ENCODE peak calls at places on chromosomes 4 and X, in eight cellular contexts. One of them, this sample, is unnamed.
A peak's percentile ranks its signal among the peaks of the same experiment; 100 is the strongest.

GRCh38 chr4:3251691-3252479 is 2.9 kb downstream of the MSANTD1 start:
- DNase-seq in right cardiac atrium: peak; percentile 33
- DNase-seq in hypothalamus: no peak
- DNase-seq in KG1: no peak
- DNase-seq in stimulated activated CD4-positive, alpha-beta T cell treated with anti-CD3 and anti-CD28 coated beads, Interleukin-15, amount 100 ng/mL, for 1 hour: no peak
- DNase-seq in MV-4-11: no peak
- DNase-seq in astrocyte: no peak
- DNase-seq in germinal center: no peak
- DNase-seq in this sample: no peak

GRCh38 chrX:118965395-118965794 is 9.0 kb upstream of the LONRF3 start:
- DNase-seq in hypothalamus: no peak
- DNase-seq in MV-4-11: no peak
- DNase-seq in astrocyte: no peak
- DNase-seq in germinal center: no peak
- DNase-seq in stimulated activated CD4-positive, alpha-beta T cell treated with anti-CD3 and anti-CD28 coated beads, Interleukin-15, amount 100 ng/mL, for 1 hour: no peak
- DNase-seq in right cardiac atrium: no peak
- DNase-seq in KG1: no peak
- DNase-seq in this sample: no peak

GRCh38 chr4:107906458-107907100 is 24.8 kb upstream of the CYP2U1 start:
- DNase-seq in stimulated activated CD4-positive, alpha-beta T cell treated with anti-CD3 and anti-CD28 coated beads, Interleukin-15, amount 100 ng/mL, for 1 hour: no peak
- DNase-seq in astrocyte: no peak
- DNase-seq in right cardiac atrium: no peak
- DNase-seq in KG1: no peak
- DNase-seq in MV-4-11: no peak
- DNase-seq in germinal center: no peak
- DNase-seq in hypothalamus: no peak
- DNase-seq in this sample: no peak

GRCh38 chrX:118570209-118570608 is 74.6 kb downstream of the DOCK11 start:
- DNase-seq in MV-4-11: no peak
- DNase-seq in stimulated activated CD4-positive, alpha-beta T cell treated with anti-CD3 and anti-CD28 coated beads, Interleukin-15, amount 100 ng/mL, for 1 hour: no peak
- DNase-seq in germinal center: no peak
- DNase-seq in astrocyte: no peak
- DNase-seq in hypothalamus: no peak
- DNase-seq in KG1: no peak
- DNase-seq in right cardiac atrium: no peak
- DNase-seq in this sample: no peak

GRCh38 chr4:189035091-189035490 is 895.9 kb downstream of the TRIML1 start:
- DNase-seq in germinal center: no peak
- DNase-seq in MV-4-11: no peak
- DNase-seq in hypothalamus: no peak
- DNase-seq in KG1: no peak
- DNase-seq in stimulated activated CD4-positive, alpha-beta T cell treated with anti-CD3 and anti-CD28 coated beads, Interleukin-15, amount 100 ng/mL, for 1 hour: no peak
- DNase-seq in right cardiac atrium: no peak
- DNase-seq in astrocyte: no peak
- DNase-seq in this sample: no peak

GRCh38 chr4:20506827-20507226 is 193.4 kb upstream of the PACRGL start:
- DNase-seq in MV-4-11: no peak
- DNase-seq in hypothalamus: no peak
- DNase-seq in right cardiac atrium: no peak
- DNase-seq in germinal center: no peak
- DNase-seq in stimulated activated CD4-positive, alpha-beta T cell treated with anti-CD3 and anti-CD28 coated beads, Interleukin-15, amount 100 ng/mL, for 1 hour: no peak
- DNase-seq in astrocyte: peak; percentile 61
- DNase-seq in KG1: no peak
- DNase-seq in this sample: no peak

GRCh38 chr4:19835429-19835828 is 416.3 kb upstream of the SLIT2 start:
- DNase-seq in germinal center: no peak
- DNase-seq in astrocyte: no peak
- DNase-seq in right cardiac atrium: no peak
- DNase-seq in KG1: no peak
- DNase-seq in hypothalamus: no peak
- DNase-seq in MV-4-11: no peak
- DNase-seq in stimulated activated CD4-positive, alpha-beta T cell treated with anti-CD3 and anti-CD28 coated beads, Interleukin-15, amount 100 ng/mL, for 1 hour: no peak
- DNase-seq in this sample: no peak

GRCh38 chr4:185774076-185774731 is 37.8 kb downstream of the SORBS2 start:
- DNase-seq in stimulated activated CD4-positive, alpha-beta T cell treated with anti-CD3 and anti-CD28 coated beads, Interleukin-15, amount 100 ng/mL, for 1 hour: no peak
- DNase-seq in hypothalamus: no peak
- DNase-seq in KG1: no peak
- DNase-seq in MV-4-11: no peak
- DNase-seq in right cardiac atrium: peak; percentile 55
- DNase-seq in germinal center: no peak
- DNase-seq in astrocyte: no peak
- DNase-seq in this sample: peak; percentile 12

GRCh38 chrX:43728966-43729365 is 72.9 kb downstream of the MAOA start:
- DNase-seq in astrocyte: no peak
- DNase-seq in right cardiac atrium: no peak
- DNase-seq in MV-4-11: no peak
- DNase-seq in germinal center: no peak
- DNase-seq in stimulated activated CD4-positive, alpha-beta T cell treated with anti-CD3 and anti-CD28 coated beads, Interleukin-15, amount 100 ng/mL, for 1 hour: no peak
- DNase-seq in hypothalamus: no peak
- DNase-seq in KG1: no peak
- DNase-seq in this sample: no peak

GRCh38 chr4:180234730-180235129 is 2008.5 kb upstream of the TENM3 start:
- DNase-seq in stimulated activated CD4-positive, alpha-beta T cell treated with anti-CD3 and anti-CD28 coated beads, Interleukin-15, amount 100 ng/mL, for 1 hour: no peak
- DNase-seq in hypothalamus: no peak
- DNase-seq in germinal center: no peak
- DNase-seq in MV-4-11: peak; percentile 45
- DNase-seq in KG1: no peak
- DNase-seq in astrocyte: no peak
- DNase-seq in right cardiac atrium: no peak
- DNase-seq in this sample: no peak

GRCh38 chr4:1463088-1463926 is 57.1 kb upstream of the NKX1-1 start:
- DNase-seq in right cardiac atrium: no peak
- DNase-seq in stimulated activated CD4-positive, alpha-beta T cell treated with anti-CD3 and anti-CD28 coated beads, Interleukin-15, amount 100 ng/mL, for 1 hour: no peak
- DNase-seq in KG1: no peak
- DNase-seq in germinal center: no peak
- DNase-seq in hypothalamus: no peak
- DNase-seq in astrocyte: no peak
- DNase-seq in MV-4-11: no peak
- DNase-seq in this sample: no peak

GRCh38 chr4:185211035-185211434 is 1.6 kb downstream of the SNX25 start:
- DNase-seq in hypothalamus: no peak
- DNase-seq in right cardiac atrium: no peak
- DNase-seq in KG1: no peak
- DNase-seq in MV-4-11: no peak
- DNase-seq in stimulated activated CD4-positive, alpha-beta T cell treated with anti-CD3 and anti-CD28 coated beads, Interleukin-15, amount 100 ng/mL, for 1 hour: no peak
- DNase-seq in germinal center: no peak
- DNase-seq in astrocyte: no peak
- DNase-seq in this sample: no peak

GRCh38 chr4:104444685-104445084 is 50.0 kb downstream of the CXXC4 start:
- DNase-seq in stimulated activated CD4-positive, alpha-beta T cell treated with anti-CD3 and anti-CD28 coated beads, Interleukin-15, amount 100 ng/mL, for 1 hour: no peak
- DNase-seq in germinal center: no peak
- DNase-seq in hypothalamus: no peak
- DNase-seq in right cardiac atrium: no peak
- DNase-seq in KG1: no peak
- DNase-seq in astrocyte: no peak
- DNase-seq in MV-4-11: no peak
- DNase-seq in this sample: no peak

GRCh38 chr4:25863347-25863784 is 578 bp upstream of the SEL1L3 start:
- DNase-seq in germinal center: peak; percentile 45
- DNase-seq in right cardiac atrium: no peak
- DNase-seq in astrocyte: no peak
- DNase-seq in stimulated activated CD4-positive, alpha-beta T cell treated with anti-CD3 and anti-CD28 coated beads, Interleukin-15, amount 100 ng/mL, for 1 hour: no peak
- DNase-seq in KG1: no peak
- DNase-seq in MV-4-11: no peak
- DNase-seq in hypothalamus: no peak
- DNase-seq in this sample: peak; percentile 92

GRCh38 chrX:129760155-129760554 is 19.6 kb upstream of the SASH3 start:
- DNase-seq in germinal center: no peak
- DNase-seq in KG1: no peak
- DNase-seq in stimulated activated CD4-positive, alpha-beta T cell treated with anti-CD3 and anti-CD28 coated beads, Interleukin-15, amount 100 ng/mL, for 1 hour: no peak
- DNase-seq in hypothalamus: no peak
- DNase-seq in astrocyte: no peak
- DNase-seq in right cardiac atrium: no peak
- DNase-seq in MV-4-11: no peak
- DNase-seq in this sample: no peak

This sample was measured in mucosa of descending colon.